ENCODE peak calls at places on chromosomes 1 and 21, in six cellular contexts. H, Z, C, U, X and G are unnamed samples.

GRCh38 chr1:44433209-44433608 is 28.2 kb downstream of the RNF220 start:
- DNase-seq in X (no peak), C (no peak), U (no peak), Z (no peak), H (no peak), G (no peak)

GRCh38 chr1:41709873-41710272 is 208.8 kb downstream of the HIVEP3 start:
- DNase-seq in H (no peak), X (no peak), U (no peak), C (no peak), Z (no peak), G (no peak)

GRCh38 chr1:232538224-232538942 is 91.5 kb downstream of the SIPA1L2 start:
- DNase-seq in C (no peak), X (no peak), Z (no peak), H (no peak), U (peak), G (no peak)

GRCh38 chr1:159188375-159188788 is 16.3 kb upstream of the ACKR1 start:
- DNase-seq in Z (peak), H (no peak), U (peak), C (no peak), X (peak), G (no peak)

GRCh38 chr21:14382486-14382834 is 486 bp downstream of the HSPA13 start:
- DNase-seq in C (peak), X (no peak), Z (no peak), U (no peak), H (no peak), G (no peak)

GRCh38 chr1:7422081-7422480 is 349.0 kb upstream of the VAMP3 start:
- DNase-seq in U (no peak), Z (peak), X (no peak), H (no peak), C (no peak), G (no peak)

GRCh38 chr1:92995420-92996130 is 34.3 kb upstream of the DIPK1A start:
- DNase-seq in U (no peak), C (no peak), H (no peak), Z (no peak), X (no peak), G (no peak)

GRCh38 chr1:41444796-41445195 is 39.7 kb downstream of the EDN2 start:
- DNase-seq in U (no peak), Z (no peak), X (no peak), C (no peak), H (no peak), G (no peak)

GRCh38 chr1:241642593-241642944 is 2.4 kb upstream of the CHML start:
- DNase-seq in U (no peak), C (no peak), H (no peak), X (no peak), Z (no peak), G (no peak)

GRCh38 chr1:22745675-22746585 is 35.3 kb downstream of the EPHB2 start:
- DNase-seq in Z (no peak), H (no peak), C (peak), X (no peak), U (no peak), G (no peak)

GRCh38 chr1:43316738-43317520 is 16.1 kb downstream of the TIE1 start:
- DNase-seq in Z (no peak), C (no peak), U (no peak), X (no peak), H (no peak), G (no peak)

GRCh38 chr1:76713535-76713934 is 153.7 kb upstream of the ST6GALNAC5 start:
- DNase-seq in H (no peak), X (no peak), Z (no peak), U (no peak), C (no peak), G (no peak)

GRCh38 chr1:195831789-195832188 is 776.5 kb downstream of the KCNT2 start:
- DNase-seq in U (no peak), H (no peak), Z (no peak), C (no peak), X (no peak), G (no peak)

GRCh38 chr1:161936786-161937185 is 86.9 kb downstream of the OLFML2B start:
- DNase-seq in U (no peak), Z (no peak), C (no peak), H (no peak), X (no peak), G (no peak)

GRCh38 chr21:32332463-32332951 is 33.9 kb downstream of the MRAP start:
- DNase-seq in C (no peak), Z (no peak), U (no peak), X (no peak), H (no peak), G (no peak)

GRCh38 chr1:54280652-54281051 is 80.7 kb downstream of the MRPL37 start:
- DNase-seq in H (no peak), Z (no peak), U (no peak), X (no peak), C (no peak), G (no peak)

GRCh38 chr1:224486801-224487583 is 52.4 kb upstream of the WDR26 start:
- DNase-seq in U (no peak), Z (no peak), C (no peak), H (no peak), X (no peak), G (no peak)

GRCh38 chr1:228397966-228398365 is 8.7 kb downstream of the TRIM11 start:
- DNase-seq in C (no peak), U (no peak), Z (no peak), X (no peak), H (no peak), G (no peak)

GRCh38 chr1:81032973-81033425 is 767.7 kb upstream of the ADGRL2 start:
- DNase-seq in C (no peak), X (no peak), U (no peak), H (no peak), Z (no peak), G (no peak)

GRCh38 chr1:170776147-170776734 is 112.3 kb downstream of the PRRX1 start:
- DNase-seq in H (no peak), X (no peak), Z (no peak), C (no peak), U (no peak), G (no peak)

GRCh38 chr1:29519108-29519507 is 282.8 kb downstream of the PTPRU start:
- DNase-seq in Z (no peak), H (no peak), C (no peak), U (no peak), X (no peak), G (no peak)

GRCh38 chr1:235500971-235501540 is 3.2 kb downstream of the B3GALNT2 start:
- DNase-seq in C (no peak), Z (no peak), H (no peak), U (no peak), X (no peak), G (no peak)

GRCh38 chr1:34365295-34365694 is 188.6 kb downstream of the C1orf94 start:
- DNase-seq in H (no peak), U (no peak), C (no peak), X (no peak), Z (no peak), G (no peak)

GRCh38 chr1:34361781-34362357 is 185.2 kb downstream of the C1orf94 start:
- DNase-seq in U (no peak), C (peak), Z (no peak), H (no peak), X (no peak), G (no peak)

GRCh38 chr1:34364376-34364775 is 187.7 kb downstream of the C1orf94 start:
- DNase-seq in H (no peak), C (no peak), X (no peak), Z (no peak), U (no peak), G (no peak)

GRCh38 chr1:34361121-34361520 is 184.4 kb downstream of the C1orf94 start:
- DNase-seq in X (no peak), U (no peak), C (no peak), Z (no peak), H (no peak), G (no peak)

GRCh38 chr1:34362949-34363348 is 186.2 kb downstream of the C1orf94 start:
- DNase-seq in C (no peak), U (no peak), Z (no peak), X (no peak), H (no peak), G (no peak)
- TF ChIP-seq CTCF in C (no peak), U (no peak), Z (no peak), X (no peak), H (no peak), G (no peak)

GRCh38 chr1:192545781-192546521 is 29.6 kb upstream of the RGS1 start:
- DNase-seq in C (no peak), H (no peak), U (no peak), X (no peak), Z (no peak), G (no peak)
- TF ChIP-seq CTCF in C (no peak), H (no peak), U (no peak), X (peak), Z (no peak), G (peak)

GRCh38 chr1:112675728-112676381 is 1.4 kb downstream of the MOV10 start:
- DNase-seq in C (no peak), X (no peak), Z (no peak), U (no peak), H (no peak), G (no peak)

GRCh38 chr1:112673589-112674439 is 645 bp upstream of the MOV10 start:
- DNase-seq in U (peak), C (no peak), X (no peak), Z (no peak), H (no peak), G (peak)

GRCh38 chr1:112676543-112676942 is 2.1 kb downstream of the MOV10 start:
- DNase-seq in Z (no peak), U (no peak), C (no peak), X (no peak), H (no peak), G (no peak)

GRCh38 chr1:112674440-112674985 is at the start of gene MOV10:
- DNase-seq in H (peak), U (peak), Z (peak), X (peak), C (no peak), G (peak)

DNA sequence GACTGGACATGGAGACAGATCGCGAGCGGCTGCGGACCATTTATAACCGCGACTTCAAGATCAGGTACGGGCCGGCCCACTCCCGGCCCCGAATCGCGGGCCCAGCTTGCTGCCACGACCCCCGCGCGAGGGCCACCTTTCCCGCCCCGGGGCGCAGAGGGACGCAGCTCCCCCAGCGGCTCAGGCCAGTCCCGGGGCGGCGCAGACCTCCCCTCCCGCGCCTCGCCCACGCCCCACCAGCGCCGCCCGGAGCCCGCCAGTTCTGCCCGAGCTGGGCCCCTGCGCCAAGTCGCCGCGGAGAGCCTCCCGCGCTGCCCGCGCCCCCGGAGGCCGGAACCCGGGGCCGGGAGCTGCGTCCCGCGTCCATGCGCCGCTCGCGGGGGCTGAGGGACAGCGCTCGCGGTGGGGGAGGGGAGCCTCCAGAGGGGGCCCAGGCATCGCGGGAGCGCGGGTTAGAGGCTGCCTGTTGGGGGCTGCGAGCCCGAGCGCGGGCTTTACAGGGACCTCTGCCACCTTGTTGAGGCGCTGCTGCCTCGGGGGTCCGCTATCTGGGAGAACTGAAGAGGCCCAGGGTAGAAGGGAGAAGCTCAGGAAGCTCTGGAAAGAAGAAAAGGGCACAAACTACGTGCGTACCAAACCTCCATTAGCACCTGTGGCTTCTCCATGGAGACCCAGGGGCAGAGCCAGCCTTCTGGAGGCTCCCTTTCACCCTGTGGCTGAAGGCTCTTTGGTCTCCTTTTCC is 698 bp downstream of the MOV10 start:
- DNase-seq in X (peak), U (peak), Z (peak), C (no peak), H (peak), G (no peak)
- TF ChIP-seq CTCF in X (peak), U (peak), Z (no peak), C (no peak), H (no peak), G (peak)

GRCh38 chr1:47437518-47438320 is at the start of gene FOXD2:
- DNase-seq in Z (peak), H (peak), C (no peak), X (peak), U (peak), G (peak)

GRCh38 chr1:47436979-47437517 is 796 bp upstream of the FOXD2 start:
- DNase-seq in X (no peak), U (peak), Z (no peak), C (no peak), H (no peak), G (no peak)

GRCh38 chr1:47436304-47436978 is 1.4 kb upstream of the FOXD2 start:
- DNase-seq in X (peak), H (peak), Z (peak), C (peak), U (peak), G (peak)

GRCh38 chr1:47434051-47434842 is 3.6 kb upstream of the FOXD2 start:
- DNase-seq in C (no peak), X (peak), H (no peak), U (peak), Z (peak), G (peak)

GRCh38 chr1:47435506-47436303 is 2.1 kb upstream of the FOXD2 start:
- DNase-seq in Z (no peak), U (no peak), H (no peak), C (no peak), X (no peak), G (no peak)
- TF ChIP-seq CTCF in Z (no peak), U (no peak), H (no peak), C (no peak), X (no peak), G (no peak)

DNA sequence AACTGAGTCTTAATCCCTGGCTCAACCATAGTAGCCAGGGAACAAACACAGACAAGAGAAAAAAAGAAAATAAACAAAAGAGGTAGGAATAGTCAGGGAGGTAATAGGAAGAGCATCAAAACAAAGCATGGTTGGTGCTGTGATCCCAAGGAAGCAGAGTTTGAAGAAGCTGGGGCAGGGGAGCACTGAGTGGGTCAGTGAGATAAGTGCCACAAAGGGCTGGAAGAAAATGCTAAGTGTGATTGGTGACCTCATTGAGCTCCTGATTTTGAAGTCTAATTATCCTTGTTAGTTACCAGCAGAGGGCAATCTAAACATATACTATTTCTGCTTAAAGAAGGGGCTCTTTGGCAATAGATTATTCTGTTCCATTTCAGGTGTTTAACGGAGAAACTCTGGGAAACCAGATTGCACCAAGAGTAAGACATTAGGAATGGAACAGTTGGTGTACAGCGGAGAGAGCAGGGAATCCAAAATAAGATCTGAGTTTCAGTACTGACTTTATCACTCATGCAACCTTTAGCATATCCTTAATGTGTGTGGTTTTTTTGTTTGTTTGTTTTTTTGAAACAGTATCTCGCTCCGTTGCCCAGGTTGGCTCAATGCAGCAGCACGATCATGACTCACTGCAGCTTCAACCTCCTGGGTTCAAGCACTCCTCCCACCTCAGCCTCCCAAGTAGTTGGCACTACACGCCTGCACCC is 30.7 kb upstream of the KIAA1614 start:
- DNase-seq in U (peak), X (no peak), H (no peak), C (peak), Z (no peak), G (no peak)
- TF ChIP-seq CTCF in U (peak), X (peak), H (no peak), C (peak), Z (peak), G (peak)

GRCh38 chr1:6271554-6271953 is 10.7 kb upstream of the GPR153 start:
- DNase-seq in X (no peak), H (no peak), C (no peak), Z (no peak), U (no peak), G (no peak)

GRCh38 chr1:6271001-6271400 is 10.1 kb upstream of the GPR153 start:
- DNase-seq in X (no peak), Z (no peak), U (no peak), C (no peak), H (no peak), G (no peak)

GRCh38 chr1:6273380-6273891 is 12.5 kb upstream of the GPR153 start:
- DNase-seq in U (peak), H (no peak), X (no peak), Z (peak), C (no peak), G (peak)

GRCh38 chr1:6274102-6274501 is 13.2 kb upstream of the GPR153 start:
- DNase-seq in X (no peak), U (peak), Z (no peak), C (no peak), H (no peak), G (no peak)

GRCh38 chr1:6272476-6273270 is 11.8 kb upstream of the GPR153 start:
- DNase-seq in X (no peak), U (peak), C (no peak), H (no peak), Z (no peak), G (no peak)
- TF ChIP-seq CTCF in X (no peak), U (peak), C (peak), H (no peak), Z (no peak), G (peak)

GRCh38 chr1:199046618-199047017 is 407.8 kb downstream of the PTPRC start:
- DNase-seq in H (no peak), Z (no peak), U (no peak), C (no peak), X (no peak), G (no peak)
- TF ChIP-seq CTCF in H (no peak), Z (no peak), U (no peak), C (no peak), X (no peak), G (no peak)